ENCODE peak calls at places on chromosomes 13 and 19, in five cellular contexts. R, A, H, C and D are unnamed samples.

GRCh38 chr19:42110658-42111057 is 21.6 kb downstream of the POU2F2 start:
- DNase-seq in R (no peak), A (no peak), H (no peak), C (no peak), D (no peak)

GRCh38 chr19:35144600-35145436 is 1.8 kb downstream of the FXYD7 start:
- DNase-seq in R (no peak), A (no peak), H (peak; percentile 82), C (no peak), D (no peak)

GRCh38 chr13:23617551-23618014 is 47.4 kb downstream of the TNFRSF19 start:
- DNase-seq in R (peak; percentile 46), A (no peak), H (no peak), C (peak; percentile 93), D (no peak)

GRCh38 chr19:12034610-12035009 is 869 bp downstream of the ZNF433 start:
- DNase-seq in R (no peak), A (no peak), H (no peak), C (peak; percentile 31), D (no peak)

GRCh38 chr19:58480481-58480830 is 4.3 kb downstream of the ZNF446 start:
- DNase-seq in R (no peak), A (no peak), H (no peak), C (no peak), D (no peak)

GRCh38 chr13:107450931-107451330 is 764.4 kb downstream of the LIG4 start:
- DNase-seq in R (peak; percentile 97), A (no peak), H (no peak), C (peak; percentile 99), D (no peak)

GRCh38 chr19:43754562-43755255 is at the start of gene SMG9:
- DNase-seq in R (peak; percentile 80), A (peak; percentile 98), H (peak; percentile 98), C (peak; percentile 98), D (peak; percentile 99)

GRCh38 chr13:97417698-97418097 is 16.3 kb upstream of the RAP2A start:
- DNase-seq in R (no peak), A (no peak), H (no peak), C (no peak), D (no peak)

GRCh38 chr13:72970956-72971355 is 87.8 kb upstream of the KLF5 start:
- DNase-seq in R (peak; percentile 4), A (no peak), H (peak; percentile 30), C (peak; percentile 48), D (no peak)

GRCh38 chr19:49861127-49861526 is 6.2 kb downstream of the PNKP start:
- DNase-seq in R (no peak), A (no peak), H (peak; percentile 47), C (no peak), D (no peak)

GRCh38 chr19:33402421-33403220 is 29.1 kb downstream of the CEBPG start:
- DNase-seq in R (no peak), A (peak; percentile 3), H (peak; percentile 21), C (no peak), D (no peak)

GRCh38 chr19:48123907-48124675 is 13.5 kb upstream of the PLA2G4C start:
- DNase-seq in R (peak; percentile 42), A (no peak), H (peak; percentile 94), C (peak; percentile 31), D (no peak)

GRCh38 chr19:45406957-45407375 is 522 bp downstream of the POLR1G start:
- DNase-seq in R (no peak), A (no peak), H (no peak), C (no peak), D (no peak)

GRCh38 chr19:9799162-9799561 is 19.7 kb downstream of the FBXL12 start:
- DNase-seq in R (no peak), A (no peak), H (no peak), C (no peak), D (no peak)

GRCh38 chr19:10797541-10798256 is 38.3 kb downstream of the TMED1 start:
- DNase-seq in R (no peak), A (peak; percentile 30), H (no peak), C (peak; percentile 29), D (peak; percentile 80)

GRCh38 chr13:49997935-49998334 is 1.1 kb downstream of the TRIM13 start:
- DNase-seq in R (no peak), A (no peak), H (peak; percentile 65), C (no peak), D (no peak)

GRCh38 chr19:17415107-17415506 is 4.7 kb upstream of the MVB12A start:
- DNase-seq in R (no peak), A (no peak), H (no peak), C (no peak), D (no peak)

GRCh38 chr19:6010107-6010506 is 32.2 kb upstream of the RANBP3 start:
- DNase-seq in R (no peak), A (no peak), H (no peak), C (no peak), D (no peak)

GRCh38 chr19:18415177-18415867 is 3.9 kb upstream of the SSBP4 start:
- DNase-seq in R (no peak), A (no peak), H (no peak), C (peak; percentile 85), D (no peak)

GRCh38 chr13:51999525-51999924 is 11.7 kb downstream of the ATP7B start:
- DNase-seq in R (no peak), A (no peak), H (peak; percentile 39), C (no peak), D (no peak)